ENCODE peak calls at places on chromosomes 4 and X, in eight cellular contexts. S is upper lobe of right lung; K is stimulated activated CD8-positive, alpha-beta memory T cell treated with anti-CD3 and anti-CD28 coated beads, Interleukin-4, amount 100 ng/mL, for 24 hours; J is epithelial cell of proximal tubule; W is endothelial cell; H is posterior vena cava; D is NCI-H146; N is iris pigment epithelial cell. M is an unnamed sample.

GRCh38 chr4:150140774-150141400 is 62.6 kb downstream of the DCLK2 start:
- DNase-seq in S (no peak), K (no peak), J (no peak), W (no peak), H (no peak), D (no peak), N (peak), M (no peak)

GRCh38 chr4:88335092-88335665 is 43.5 kb upstream of the HERC6 start:
- DNase-seq in S (no peak), K (no peak), J (no peak), W (no peak), H (no peak), D (no peak), N (peak), M (no peak)

GRCh38 chr4:86976801-86977485 is 42.1 kb downstream of the AFF1 start:
- DNase-seq in S (no peak), K (no peak), J (no peak), W (no peak), H (no peak), D (no peak), N (no peak), M (no peak)

GRCh38 chrX:75603833-75604232 is 81.0 kb upstream of the ZDHHC15 start:
- DNase-seq in S (no peak), K (no peak), J (no peak), W (no peak), H (no peak), D (no peak), N (peak), M (no peak)

GRCh38 chrX:101685923-101686322 is 26.3 kb upstream of the ARMCX2 start:
- DNase-seq in S (no peak), K (no peak), J (no peak), W (no peak), H (no peak), D (no peak), N (no peak), M (no peak)

GRCh38 chr4:20788266-20788665 is 88.0 kb downstream of the PACRGL start:
- DNase-seq in S (no peak), K (no peak), J (no peak), W (no peak), H (no peak), D (no peak), N (no peak), M (no peak)

GRCh38 chrX:153818571-153819397 is 11.6 kb downstream of the PDZD4 start:
- DNase-seq in S (no peak), K (peak), J (no peak), W (peak), H (no peak), D (peak), N (no peak), M (peak)

GRCh38 chr4:81376720-81377119 is 95.0 kb downstream of the RASGEF1B start:
- DNase-seq in S (no peak), K (no peak), J (no peak), W (no peak), H (no peak), D (no peak), N (no peak), M (no peak)

GRCh38 chrX:19865567-19866363 is 21.6 kb downstream of the SH3KBP1 start:
- DNase-seq in S (no peak), K (no peak), J (no peak), W (no peak), H (no peak), D (no peak), N (no peak), M (no peak)

GRCh38 chrX:149630681-149631292 is 805 bp downstream of the TMEM185A start:
- DNase-seq in S (no peak), K (no peak), J (peak), W (no peak), H (no peak), D (peak), N (peak), M (peak)

GRCh38 chr4:163137581-163137980 is 29.1 kb downstream of the NAF1 start:
- DNase-seq in S (no peak), K (no peak), J (no peak), W (no peak), H (no peak), D (no peak), N (peak), M (no peak)

GRCh38 chr4:1462768-1463075 is 56.5 kb upstream of the NKX1-1 start:
- DNase-seq in S (peak), K (no peak), J (no peak), W (no peak), H (peak), D (no peak), N (no peak), M (no peak)

GRCh38 chr4:85050736-85051135 is 84.2 kb upstream of the WDFY3 start:
- DNase-seq in S (no peak), K (no peak), J (no peak), W (no peak), H (no peak), D (no peak), N (no peak), M (no peak)

GRCh38 chr4:183783933-183784622 is 121.0 kb upstream of the STOX2 start:
- DNase-seq in S (no peak), K (no peak), J (peak), W (no peak), H (no peak), D (no peak), N (peak), M (peak)

GRCh38 chr4:19262467-19262866 is 989.2 kb upstream of the SLIT2 start:
- DNase-seq in S (no peak), K (no peak), J (no peak), W (no peak), H (no peak), D (no peak), N (peak), M (no peak)

GRCh38 chr4:76498550-76498949 is 63.5 kb downstream of the SHROOM3 start:
- DNase-seq in S (no peak), K (no peak), J (no peak), W (no peak), H (no peak), D (peak), N (no peak), M (no peak)

GRCh38 chr4:183158062-183158461 is 59.0 kb downstream of the WWC2 start:
- DNase-seq in S (no peak), K (no peak), J (no peak), W (no peak), H (no peak), D (no peak), N (peak), M (no peak)

GRCh38 chrX:63855896-63856295 is 70.9 kb upstream of the ARHGEF9 start:
- DNase-seq in S (no peak), K (no peak), J (no peak), W (no peak), H (no peak), D (no peak), N (peak), M (no peak)

GRCh38 chrX:13293700-13294099 is 26.2 kb downstream of the ATXN3L start:
- DNase-seq in S (no peak), K (no peak), J (no peak), W (no peak), H (no peak), D (peak), N (no peak), M (no peak)

GRCh38 chrX:131671714-131672113 is 127.8 kb downstream of the OR13H1 start:
- DNase-seq in S (no peak), K (no peak), J (no peak), W (no peak), H (no peak), D (no peak), N (no peak), M (peak)

GRCh38 chrX:153972368-153973126 is at the start of gene TMEM187:
- DNase-seq in S (peak), K (peak), J (no peak), W (peak), H (peak), D (peak), N (peak), M (peak)

M was measured in heart left ventricle.